ENCODE peak calls at places on chromosomes 3 and 15, in ten cellular contexts. One of them, this sample, is unnamed.

GRCh38 chr3:182919866-182920357 is 60.4 kb downstream of the DCUN1D1 start:
- DNase-seq in activated CD8-positive, alpha-beta memory T cell treated with anti-CD3 and anti-CD28 coated beads for 48 hours: no peak
- DNase-seq in islet precursor cell: no peak
- DNase-seq in tibial artery: no peak
- DNase-seq in AML-193: no peak
- DNase-seq in breast epithelium: no peak
- DNase-seq in globus pallidus: no peak
- DNase-seq in stimulated activated naive B cell treated with anti-CD40 and anti-IgM and Interleukin-4, amounts not matched to agents 10 μg/mL and 1 μg/mL and 100 μg/mL, for 72 hours: no peak
- DNase-seq in activated T-helper 1 cell treated with Interleukin-2 at 50 U/mL for 16 hours: no peak
- DNase-seq in CD4-positive, alpha-beta T cell: no peak
- DNase-seq in this sample: no peak

GRCh38 chr15:34610388-34610787 is 26.9 kb upstream of the GOLGA8B start:
- DNase-seq in activated CD8-positive, alpha-beta memory T cell treated with anti-CD3 and anti-CD28 coated beads for 48 hours: no peak
- DNase-seq in islet precursor cell: no peak
- DNase-seq in tibial artery: no peak
- DNase-seq in AML-193: peak
- DNase-seq in breast epithelium: no peak
- DNase-seq in globus pallidus: no peak
- DNase-seq in stimulated activated naive B cell treated with anti-CD40 and anti-IgM and Interleukin-4, amounts not matched to agents 10 μg/mL and 1 μg/mL and 100 μg/mL, for 72 hours: no peak
- DNase-seq in activated T-helper 1 cell treated with Interleukin-2 at 50 U/mL for 16 hours: no peak
- DNase-seq in CD4-positive, alpha-beta T cell: no peak
- DNase-seq in this sample: no peak

GRCh38 chr15:50114381-50114780 is 4.7 kb downstream of the ATP8B4 start:
- DNase-seq in activated CD8-positive, alpha-beta memory T cell treated with anti-CD3 and anti-CD28 coated beads for 48 hours: no peak
- DNase-seq in islet precursor cell: no peak
- DNase-seq in tibial artery: peak
- DNase-seq in AML-193: peak
- DNase-seq in breast epithelium: no peak
- DNase-seq in globus pallidus: peak
- DNase-seq in stimulated activated naive B cell treated with anti-CD40 and anti-IgM and Interleukin-4, amounts not matched to agents 10 μg/mL and 1 μg/mL and 100 μg/mL, for 72 hours: no peak
- DNase-seq in activated T-helper 1 cell treated with Interleukin-2 at 50 U/mL for 16 hours: no peak
- DNase-seq in CD4-positive, alpha-beta T cell: no peak
- DNase-seq in this sample: no peak

GRCh38 chr3:140994316-140994715 is 52.7 kb downstream of the SLC25A36 start:
- DNase-seq in activated CD8-positive, alpha-beta memory T cell treated with anti-CD3 and anti-CD28 coated beads for 48 hours: no peak
- DNase-seq in islet precursor cell: no peak
- DNase-seq in tibial artery: no peak
- DNase-seq in AML-193: no peak
- DNase-seq in breast epithelium: no peak
- DNase-seq in globus pallidus: no peak
- DNase-seq in stimulated activated naive B cell treated with anti-CD40 and anti-IgM and Interleukin-4, amounts not matched to agents 10 μg/mL and 1 μg/mL and 100 μg/mL, for 72 hours: no peak
- DNase-seq in activated T-helper 1 cell treated with Interleukin-2 at 50 U/mL for 16 hours: no peak
- DNase-seq in CD4-positive, alpha-beta T cell: no peak
- DNase-seq in this sample: no peak

GRCh38 chr15:95227235-95227634 is 995.9 kb downstream of the MCTP2 start:
- DNase-seq in activated CD8-positive, alpha-beta memory T cell treated with anti-CD3 and anti-CD28 coated beads for 48 hours: no peak
- DNase-seq in islet precursor cell: no peak
- DNase-seq in tibial artery: no peak
- DNase-seq in AML-193: no peak
- DNase-seq in breast epithelium: no peak
- DNase-seq in globus pallidus: no peak
- DNase-seq in stimulated activated naive B cell treated with anti-CD40 and anti-IgM and Interleukin-4, amounts not matched to agents 10 μg/mL and 1 μg/mL and 100 μg/mL, for 72 hours: no peak
- DNase-seq in activated T-helper 1 cell treated with Interleukin-2 at 50 U/mL for 16 hours: no peak
- DNase-seq in CD4-positive, alpha-beta T cell: no peak
- DNase-seq in this sample: no peak

GRCh38 chr3:179852117-179852886 is 184.4 kb downstream of the PEX5L start:
- DNase-seq in activated CD8-positive, alpha-beta memory T cell treated with anti-CD3 and anti-CD28 coated beads for 48 hours: no peak
- DNase-seq in islet precursor cell: no peak
- DNase-seq in tibial artery: no peak
- DNase-seq in AML-193: no peak
- DNase-seq in breast epithelium: no peak
- DNase-seq in globus pallidus: no peak
- DNase-seq in stimulated activated naive B cell treated with anti-CD40 and anti-IgM and Interleukin-4, amounts not matched to agents 10 μg/mL and 1 μg/mL and 100 μg/mL, for 72 hours: peak
- DNase-seq in activated T-helper 1 cell treated with Interleukin-2 at 50 U/mL for 16 hours: no peak
- DNase-seq in CD4-positive, alpha-beta T cell: no peak
- DNase-seq in this sample: no peak

GRCh38 chr3:36394176-36394575 is 13.9 kb downstream of the STAC start:
- DNase-seq in activated CD8-positive, alpha-beta memory T cell treated with anti-CD3 and anti-CD28 coated beads for 48 hours: no peak
- DNase-seq in islet precursor cell: no peak
- DNase-seq in tibial artery: no peak
- DNase-seq in AML-193: no peak
- DNase-seq in breast epithelium: no peak
- DNase-seq in globus pallidus: no peak
- DNase-seq in stimulated activated naive B cell treated with anti-CD40 and anti-IgM and Interleukin-4, amounts not matched to agents 10 μg/mL and 1 μg/mL and 100 μg/mL, for 72 hours: no peak
- DNase-seq in activated T-helper 1 cell treated with Interleukin-2 at 50 U/mL for 16 hours: no peak
- DNase-seq in CD4-positive, alpha-beta T cell: no peak
- DNase-seq in this sample: no peak

GRCh38 chr15:69380100-69380725 is 33.9 kb upstream of the KIF23 start:
- DNase-seq in activated CD8-positive, alpha-beta memory T cell treated with anti-CD3 and anti-CD28 coated beads for 48 hours: no peak
- DNase-seq in islet precursor cell: peak
- DNase-seq in tibial artery: peak
- DNase-seq in AML-193: no peak
- DNase-seq in breast epithelium: no peak
- DNase-seq in globus pallidus: no peak
- DNase-seq in stimulated activated naive B cell treated with anti-CD40 and anti-IgM and Interleukin-4, amounts not matched to agents 10 μg/mL and 1 μg/mL and 100 μg/mL, for 72 hours: no peak
- DNase-seq in activated T-helper 1 cell treated with Interleukin-2 at 50 U/mL for 16 hours: no peak
- DNase-seq in CD4-positive, alpha-beta T cell: no peak
- DNase-seq in this sample: no peak

GRCh38 chr15:100940785-100941379 is 21.7 kb downstream of the LRRK1 start:
- DNase-seq in activated CD8-positive, alpha-beta memory T cell treated with anti-CD3 and anti-CD28 coated beads for 48 hours: no peak
- DNase-seq in islet precursor cell: no peak
- DNase-seq in tibial artery: no peak
- DNase-seq in AML-193: peak
- DNase-seq in breast epithelium: no peak
- DNase-seq in globus pallidus: no peak
- DNase-seq in stimulated activated naive B cell treated with anti-CD40 and anti-IgM and Interleukin-4, amounts not matched to agents 10 μg/mL and 1 μg/mL and 100 μg/mL, for 72 hours: peak
- DNase-seq in activated T-helper 1 cell treated with Interleukin-2 at 50 U/mL for 16 hours: no peak
- DNase-seq in CD4-positive, alpha-beta T cell: no peak
- DNase-seq in this sample: no peak

GRCh38 chr3:17115186-17115585 is 230.4 kb downstream of the PLCL2 start:
- DNase-seq in activated CD8-positive, alpha-beta memory T cell treated with anti-CD3 and anti-CD28 coated beads for 48 hours: no peak
- DNase-seq in islet precursor cell: no peak
- DNase-seq in tibial artery: no peak
- DNase-seq in AML-193: no peak
- DNase-seq in breast epithelium: no peak
- DNase-seq in globus pallidus: no peak
- DNase-seq in stimulated activated naive B cell treated with anti-CD40 and anti-IgM and Interleukin-4, amounts not matched to agents 10 μg/mL and 1 μg/mL and 100 μg/mL, for 72 hours: no peak
- DNase-seq in activated T-helper 1 cell treated with Interleukin-2 at 50 U/mL for 16 hours: no peak
- DNase-seq in CD4-positive, alpha-beta T cell: no peak
- DNase-seq in this sample: no peak

GRCh38 chr3:60698117-60698516 is 553.1 kb downstream of the FHIT start:
- DNase-seq in activated CD8-positive, alpha-beta memory T cell treated with anti-CD3 and anti-CD28 coated beads for 48 hours: no peak
- DNase-seq in islet precursor cell: no peak
- DNase-seq in tibial artery: no peak
- DNase-seq in AML-193: no peak
- DNase-seq in breast epithelium: no peak
- DNase-seq in globus pallidus: no peak
- DNase-seq in stimulated activated naive B cell treated with anti-CD40 and anti-IgM and Interleukin-4, amounts not matched to agents 10 μg/mL and 1 μg/mL and 100 μg/mL, for 72 hours: no peak
- DNase-seq in activated T-helper 1 cell treated with Interleukin-2 at 50 U/mL for 16 hours: no peak
- DNase-seq in CD4-positive, alpha-beta T cell: no peak
- DNase-seq in this sample: no peak

GRCh38 chr3:13500133-13500885 is 20.2 kb downstream of the HDAC11 start:
- DNase-seq in activated CD8-positive, alpha-beta memory T cell treated with anti-CD3 and anti-CD28 coated beads for 48 hours: no peak
- DNase-seq in islet precursor cell: peak
- DNase-seq in tibial artery: peak
- DNase-seq in AML-193: no peak
- DNase-seq in breast epithelium: no peak
- DNase-seq in globus pallidus: no peak
- DNase-seq in stimulated activated naive B cell treated with anti-CD40 and anti-IgM and Interleukin-4, amounts not matched to agents 10 μg/mL and 1 μg/mL and 100 μg/mL, for 72 hours: no peak
- DNase-seq in activated T-helper 1 cell treated with Interleukin-2 at 50 U/mL for 16 hours: no peak
- DNase-seq in CD4-positive, alpha-beta T cell: no peak
- DNase-seq in this sample: no peak

GRCh38 chr15:78810377-78811123 is 714 bp downstream of the ADAMTS7 start:
- DNase-seq in activated CD8-positive, alpha-beta memory T cell treated with anti-CD3 and anti-CD28 coated beads for 48 hours: no peak
- DNase-seq in islet precursor cell: peak
- DNase-seq in tibial artery: peak
- DNase-seq in AML-193: no peak
- DNase-seq in breast epithelium: no peak
- DNase-seq in globus pallidus: no peak
- DNase-seq in stimulated activated naive B cell treated with anti-CD40 and anti-IgM and Interleukin-4, amounts not matched to agents 10 μg/mL and 1 μg/mL and 100 μg/mL, for 72 hours: no peak
- DNase-seq in activated T-helper 1 cell treated with Interleukin-2 at 50 U/mL for 16 hours: no peak
- DNase-seq in CD4-positive, alpha-beta T cell: no peak
- DNase-seq in this sample: no peak

GRCh38 chr15:80856809-80857377 is 77.7 kb downstream of the CEMIP start:
- DNase-seq in activated CD8-positive, alpha-beta memory T cell treated with anti-CD3 and anti-CD28 coated beads for 48 hours: no peak
- DNase-seq in islet precursor cell: no peak
- DNase-seq in tibial artery: no peak
- DNase-seq in AML-193: no peak
- DNase-seq in breast epithelium: peak
- DNase-seq in globus pallidus: no peak
- DNase-seq in stimulated activated naive B cell treated with anti-CD40 and anti-IgM and Interleukin-4, amounts not matched to agents 10 μg/mL and 1 μg/mL and 100 μg/mL, for 72 hours: no peak
- DNase-seq in activated T-helper 1 cell treated with Interleukin-2 at 50 U/mL for 16 hours: no peak
- DNase-seq in CD4-positive, alpha-beta T cell: no peak
- DNase-seq in this sample: peak